ENCODE peak calls at places on chromosomes 12 and 14, in four cellular contexts. One of them, this sample, is unnamed.
A peak's percentile ranks its signal among the peaks of the same experiment; 100 is the strongest.

GRCh38 chr12:125755512-125755911 is 690.3 kb downstream of the AACS start:
- DNase-seq in AG20443: no peak
- DNase-seq in PC-3: no peak
- DNase-seq in Ammon's horn: no peak
- DNase-seq in this sample: no peak

GRCh38 chr12:25950329-25951115 is 8.0 kb upstream of the RASSF8 start:
- DNase-seq in Ammon's horn: no peak
- DNase-seq in PC-3: peak; percentile 88
- DNase-seq in AG20443: no peak
- DNase-seq in this sample: no peak

GRCh38 chr12:46364777-46365580 is 7.6 kb downstream of the SLC38A2 start:
- DNase-seq in PC-3: peak; percentile 89
- DNase-seq in AG20443: no peak
- DNase-seq in Ammon's horn: peak; percentile 61
- DNase-seq in this sample: no peak

GRCh38 chr12:112198120-112198733 is 72.9 kb downstream of the TRAFD1 start:
- DNase-seq in AG20443: peak; percentile 83
- DNase-seq in Ammon's horn: peak; percentile 74
- DNase-seq in PC-3: peak; percentile 82
- DNase-seq in this sample: peak; percentile 91

GRCh38 chr14:69573841-69574265 is 818 bp downstream of the CCDC177 start:
- DNase-seq in PC-3: no peak
- DNase-seq in AG20443: no peak
- DNase-seq in Ammon's horn: peak; percentile 15
- DNase-seq in this sample: peak; percentile 45

GRCh38 chr14:100825691-100826331 is at the start of gene MEG3:
- DNase-seq in AG20443: peak; percentile 79
- DNase-seq in Ammon's horn: peak; percentile 52
- DNase-seq in PC-3: no peak
- DNase-seq in this sample: peak; percentile 89

GRCh38 chr14:69005432-69006148 is 26.5 kb upstream of the ACTN1 start:
- DNase-seq in Ammon's horn: peak; percentile 21
- DNase-seq in AG20443: peak; percentile 95
- DNase-seq in PC-3: peak; percentile 91
- DNase-seq in this sample: no peak

GRCh38 chr14:55306938-55307589 is 35.8 kb downstream of the FBXO34 start:
- DNase-seq in Ammon's horn: no peak
- DNase-seq in AG20443: no peak
- DNase-seq in PC-3: no peak
- DNase-seq in this sample: no peak

GRCh38 chr12:19941096-19941495 is 427.2 kb upstream of the PDE3A start:
- DNase-seq in PC-3: no peak
- DNase-seq in AG20443: no peak
- DNase-seq in Ammon's horn: no peak
- DNase-seq in this sample: no peak

This sample was measured in cerebellar cortex.